ENCODE peak calls at places on chromosomes 13 and 19, in five cellular contexts. S, G, L, R and A are unnamed samples.

GRCh38 chr13:36516225-36516624 is 83.9 kb downstream of the CCNA1 start:
- DNase-seq in S (no peak), G (no peak), L (no peak), R (no peak), A (no peak)

GRCh38 chr13:97810152-97810551 is 143.3 kb upstream of the IPO5 start:
- DNase-seq in S (peak; percentile 32), G (no peak), L (no peak), R (peak; percentile 43), A (peak; percentile 51)

GRCh38 chr13:28533049-28533436 is 38.1 kb upstream of the FLT1 start:
- DNase-seq in S (peak; percentile 40), G (no peak), L (no peak), R (no peak), A (no peak)

GRCh38 chr13:33380487-33381079 is 95.0 kb upstream of the STARD13 start:
- DNase-seq in S (no peak), G (no peak), L (no peak), R (no peak), A (no peak)

GRCh38 chr19:4636761-4637160 is 2.6 kb upstream of the TNFAIP8L1 start:
- DNase-seq in S (peak; percentile 43), G (no peak), L (no peak), R (no peak), A (no peak)

GRCh38 chr13:36356058-36356457 is 9.9 kb upstream of the SPART start:
- DNase-seq in S (no peak), G (no peak), L (no peak), R (no peak), A (no peak)

GRCh38 chr19:49658566-49659442 is 6.9 kb downstream of the IRF3 start:
- DNase-seq in S (no peak), G (no peak), L (no peak), R (no peak), A (no peak)

GRCh38 chr13:95426631-95427030 is 125.4 kb upstream of the ABCC4 start:
- DNase-seq in S (peak; percentile 15), G (no peak), L (no peak), R (no peak), A (no peak)

GRCh38 chr19:2294377-2295335 is 12.7 kb upstream of the PEAK3 start:
- DNase-seq in S (peak; percentile 71), G (no peak), L (no peak), R (peak; percentile 28), A (peak; percentile 86)